ENCODE peak calls at places on chromosomes 11 and 22, in nine cellular contexts. T is HL-60; V is right lobe of liver; Q is tibial nerve; J is cardiac muscle cell; L is CD4-positive, alpha-beta T cell; F is CD8-positive, alpha-beta T cell; D is colonic mucosa; K is dorsolateral prefrontal cortex. O is an unnamed sample.
A peak's percentile ranks its signal among the peaks of the same experiment; 100 is the strongest.

GRCh38 chr11:2860636-2861035 is 24.9 kb downstream of the CDKN1C start:
- DNase-seq in V (no peak), Q (no peak), F (no peak), K (no peak), L (no peak), D (peak; percentile 30), T (peak; percentile 9), J (no peak), O (no peak)

GRCh38 chr11:16381177-16381576 is 24.8 kb upstream of the SOX6 start:
- DNase-seq in F (no peak), L (no peak), K (no peak), J (no peak), Q (no peak), V (no peak), T (no peak), D (no peak), O (no peak)

GRCh38 chr11:64340671-64341335 is 799 bp downstream of the CCDC88B start:
- DNase-seq in Q (peak; percentile 27), F (peak; percentile 71), D (peak; percentile 90), L (peak; percentile 64), T (peak; percentile 87), J (peak; percentile 30), V (peak; percentile 80), K (no peak), O (no peak)

GRCh38 chr11:17403977-17404759 is 15.7 kb upstream of the KCNJ11 start:
- DNase-seq in Q (no peak), F (no peak), V (no peak), J (no peak), K (no peak), T (no peak), D (no peak), L (no peak), O (no peak)

GRCh38 chr11:3950996-3951662 is 95.7 kb downstream of the STIM1 start:
- DNase-seq in T (no peak), J (peak; percentile 24), F (no peak), K (no peak), Q (no peak), L (no peak), D (no peak), V (no peak), O (no peak)

GRCh38 chr22:36435516-36436415 is 45.7 kb downstream of the TXN2 start:
- DNase-seq in K (no peak), D (peak; percentile 88), L (peak; percentile 41), V (peak; percentile 76), F (peak; percentile 49), Q (no peak), T (peak; percentile 82), J (peak; percentile 67), O (no peak)

GRCh38 chr11:128632151-128632791 is 44.9 kb upstream of the ETS1 start:
- DNase-seq in J (peak; percentile 65), L (peak; percentile 45), V (no peak), Q (peak; percentile 36), D (no peak), K (no peak), F (peak; percentile 29), T (peak; percentile 43), O (no peak)

GRCh38 chr22:30267382-30268302 is 991 bp upstream of the OSM start:
- DNase-seq in V (peak; percentile 56), T (peak; percentile 76), D (no peak), L (no peak), J (no peak), K (no peak), Q (no peak), F (no peak), O (no peak)

GRCh38 chr22:23398701-23399366 is 181.3 kb downstream of the IGLL1 start:
- DNase-seq in K (no peak), J (no peak), D (no peak), Q (no peak), T (no peak), F (no peak), V (no peak), L (no peak), O (no peak)

GRCh38 chr22:23397618-23398567 is 182.2 kb downstream of the IGLL1 start:
- DNase-seq in T (no peak), Q (no peak), D (no peak), F (no peak), V (no peak), L (no peak), J (no peak), K (no peak), O (no peak)

GRCh38 chr22:23396362-23397007 is 183.6 kb downstream of the IGLL1 start:
- DNase-seq in Q (no peak), K (no peak), F (no peak), L (no peak), D (no peak), T (no peak), V (no peak), J (no peak), O (no peak)

GRCh38 chr22:23395476-23396361 is 184.4 kb downstream of the IGLL1 start:
- DNase-seq in F (no peak), T (no peak), V (peak; percentile 45), D (no peak), J (no peak), L (no peak), Q (no peak), K (no peak), O (no peak)

GRCh38 chr22:23397008-23397617 is 183.0 kb downstream of the IGLL1 start:
- DNase-seq in Q (no peak), F (no peak), T (no peak), J (no peak), D (no peak), K (no peak), L (no peak), V (no peak), O (no peak)
- H3K27ac ChIP-seq in Q (no peak overlapping the region), F (no peak overlapping the region), T (no peak overlapping the region), J (no peak overlapping the region), D (no peak overlapping the region), K (no peak overlapping the region), L (no peak overlapping the region), V (no peak overlapping the region), O (no peak overlapping the region)

DNA sequence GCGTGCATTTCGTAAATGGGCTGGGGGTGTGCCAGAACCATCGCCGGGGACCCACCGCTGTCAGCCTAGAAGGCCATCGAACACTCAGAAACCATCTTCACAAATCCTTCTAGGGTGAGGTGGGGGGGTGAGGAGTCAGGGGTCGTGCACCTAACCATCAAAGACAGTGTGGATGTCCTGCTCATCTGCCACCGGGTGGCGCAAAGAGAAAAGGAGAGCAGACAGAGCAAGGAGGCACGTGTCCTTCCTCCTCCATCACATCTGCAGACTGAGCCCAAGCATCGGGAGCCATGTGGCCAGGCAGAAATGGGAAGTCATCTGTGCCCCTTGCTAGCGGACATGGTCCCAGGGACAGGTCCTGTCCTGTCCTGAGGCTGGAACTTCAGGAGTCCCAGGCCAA is 61.9 kb upstream of the NUP50 start:
- DNase-seq in T (peak; percentile 90), V (peak; percentile 77), D (peak; percentile 57), K (peak; percentile 52), L (no peak), J (peak; percentile 70), Q (peak; percentile 34), F (no peak), O (no peak)
- TF ChIP-seq CTCF in T (peak; percentile 58), V (peak; percentile 60), D (peak; percentile 39), K (peak; percentile 36), L (no peak), J (peak; percentile 75), Q (peak; percentile 47), F (peak; percentile 24), O (peak; percentile 74)

GRCh38 chr22:39529487-39529851 is 3.1 kb downstream of the RPS19BP1 start:
- DNase-seq in V (peak; percentile 53), F (no peak), T (no peak), K (no peak), D (peak; percentile 36), Q (no peak), J (no peak), L (no peak), O (no peak)

GRCh38 chr22:39528080-39528661 is 4.4 kb downstream of the RPS19BP1 start:
- DNase-seq in Q (no peak), K (no peak), L (no peak), J (no peak), F (no peak), D (no peak), T (peak; percentile 11), V (peak; percentile 32), O (no peak)

GRCh38 chr22:39530136-39530535 is 2.4 kb downstream of the RPS19BP1 start:
- DNase-seq in D (no peak), Q (no peak), T (no peak), L (no peak), V (peak; percentile 20), F (no peak), J (no peak), K (no peak), O (no peak)

GRCh38 chr22:39527481-39527961 is 5.0 kb downstream of the RPS19BP1 start:
- DNase-seq in K (no peak), Q (no peak), F (no peak), T (peak; percentile 56), L (no peak), D (peak; percentile 85), V (peak; percentile 62), J (no peak), O (no peak)

DNA sequence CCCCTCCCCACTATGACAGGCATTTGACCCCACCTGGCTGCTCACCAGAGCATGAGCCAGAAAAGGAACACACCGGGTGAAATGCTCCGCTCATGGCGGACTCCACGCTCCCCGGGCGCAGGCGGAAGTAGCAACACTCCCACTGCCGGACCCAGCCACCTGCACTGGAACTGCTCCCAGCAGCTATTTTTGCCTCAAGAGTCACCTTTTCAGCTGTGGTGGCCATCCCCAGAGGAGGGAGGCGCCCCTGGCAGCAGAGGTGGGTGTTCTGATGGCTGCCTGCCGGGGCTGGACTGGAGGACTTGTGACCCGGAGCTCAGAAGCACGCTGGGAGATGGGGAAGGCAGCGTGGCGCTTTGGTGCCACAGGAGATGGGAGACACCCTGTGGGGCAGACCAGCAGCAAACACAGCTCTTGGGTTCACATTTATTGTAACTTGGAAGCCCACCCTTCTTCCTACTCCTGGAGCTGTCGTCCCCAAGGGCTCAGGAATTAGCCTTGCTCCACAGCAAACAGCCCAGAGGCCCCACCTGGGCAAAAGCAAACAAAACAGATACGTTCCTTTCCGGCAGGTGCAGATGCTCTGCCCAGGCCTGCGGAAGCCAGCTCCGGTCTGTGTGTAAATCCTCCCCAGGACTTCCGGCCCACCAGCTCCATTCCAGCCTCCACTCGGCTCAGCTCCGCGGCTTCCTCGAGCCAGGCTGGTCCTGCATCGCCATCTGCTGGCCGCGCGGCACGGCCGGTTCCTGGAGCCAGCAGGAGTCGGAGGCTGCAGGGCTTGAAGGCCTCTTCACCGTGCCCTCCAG is 3.7 kb downstream of the RPS19BP1 start:
- DNase-seq in K (peak; percentile 95), J (peak; percentile 92), L (peak; percentile 88), Q (peak; percentile 84), T (peak; percentile 95), D (peak; percentile 95), F (peak; percentile 88), V (peak; percentile 92), O (peak; percentile 80)
- H3K27ac ChIP-seq in K (peak overlapping the region; percentile 69), J (peak overlapping the region; percentile 12), L (peak overlapping the region; percentile 39), Q (peak overlapping the region; percentile 69), T (peak overlapping the region; percentile 83), D (peak overlapping the region; percentile 89), F (no peak overlapping the region), V (no peak overlapping the region), O (no peak overlapping the region)

GRCh38 chr11:18536195-18536594 is 9.5 kb upstream of the TSG101 start:
- DNase-seq in J (no peak), V (no peak), F (no peak), D (no peak), T (no peak), Q (no peak), K (no peak), L (no peak), O (no peak)

DNA sequence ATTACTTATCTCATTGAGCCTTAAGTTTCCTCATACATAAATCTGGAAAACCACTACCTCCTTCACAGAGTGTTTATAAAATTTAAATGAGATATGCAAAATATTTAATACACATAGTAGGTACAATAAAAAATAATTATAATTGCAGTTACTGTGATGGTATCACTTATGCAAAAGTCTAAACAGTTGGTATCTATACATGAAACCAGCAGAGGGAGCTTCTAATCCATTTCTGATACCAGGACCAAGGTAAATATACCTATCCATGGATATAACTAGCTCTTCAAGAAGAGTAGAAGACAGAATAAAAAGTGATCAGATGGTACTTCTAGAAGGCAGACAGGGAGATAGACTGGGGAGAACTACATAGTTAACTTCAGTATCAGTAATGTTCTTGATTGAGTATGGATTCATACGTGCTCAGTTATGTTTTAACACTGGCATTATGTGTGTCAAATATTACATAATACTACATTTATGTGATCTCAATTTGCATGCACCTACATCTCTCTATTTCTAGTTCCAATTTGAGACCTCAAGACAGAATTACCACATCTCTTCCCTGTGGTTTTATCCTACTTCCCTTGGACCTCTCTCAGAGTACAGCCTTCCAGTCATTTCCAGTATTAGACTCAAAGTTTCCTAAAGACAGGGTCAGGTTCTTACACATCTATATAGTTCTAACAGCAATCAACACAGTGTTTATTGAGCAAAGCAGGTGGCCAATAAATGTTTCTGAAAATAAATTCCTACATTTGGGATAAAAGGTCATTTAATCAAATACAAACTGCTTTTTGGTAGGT is 13.7 kb upstream of the TSG101 start:
- DNase-seq in T (no peak), D (no peak), V (no peak), Q (no peak), F (no peak), J (peak; percentile 27), K (no peak), L (no peak), O (no peak)
- TF ChIP-seq CTCF in T (peak; percentile 10), D (peak; percentile 42), V (peak; percentile 46), Q (no peak), F (peak; percentile 59), J (peak; percentile 40), K (peak; percentile 49), L (peak; percentile 79), O (peak; percentile 69)

O was measured in foreskin keratinocyte.